ENCODE peak calls at places on chromosomes 12 and 14, in nine cellular contexts. X, A, W, K, Z, J, C, S and P are unnamed samples.

GRCh38 chr14:51293149-51293925 is 53.3 kb downstream of the TMX1 start:
- DNase-seq in X (no peak), A (no peak), W (peak; percentile 28), K (no peak), Z (no peak), J (peak; percentile 50), C (no peak), S (no peak), P (no peak)

GRCh38 chr12:46459881-46460545 is 87.4 kb upstream of the SLC38A2 start:
- DNase-seq in X (no peak), A (no peak), W (no peak), K (no peak), Z (no peak), J (no peak), C (no peak), S (no peak), P (no peak)

GRCh38 chr12:3036901-3037600 is 40.1 kb upstream of the TSPAN9 start:
- DNase-seq in X (no peak), A (no peak), W (no peak), K (no peak), Z (no peak), J (no peak), C (no peak), S (no peak), P (no peak)

GRCh38 chr12:110836291-110836690 is 10.5 kb upstream of the CCDC63 start:
- DNase-seq in X (no peak), A (no peak), W (no peak), K (no peak), Z (no peak), J (no peak), C (no peak), S (no peak), P (no peak)

GRCh38 chr14:95281560-95282176 is 38.0 kb downstream of the CLMN start:
- DNase-seq in X (no peak), A (no peak), W (no peak), K (no peak), Z (no peak), J (no peak), C (no peak), S (no peak), P (no peak)

GRCh38 chr12:109758406-109759075 is 44.9 kb downstream of the FAM222A start:
- DNase-seq in X (no peak), A (no peak), W (no peak), K (no peak), Z (no peak), J (no peak), C (no peak), S (no peak), P (no peak)

GRCh38 chr14:66011855-66012254 is 474.3 kb upstream of the CCDC196 start:
- DNase-seq in X (no peak), A (no peak), W (no peak), K (no peak), Z (no peak), J (no peak), C (no peak), S (no peak), P (no peak)

GRCh38 chr14:99231850-99232401 is 40.1 kb downstream of the BCL11B start:
- DNase-seq in X (no peak), A (no peak), W (no peak), K (peak; percentile 70), Z (peak; percentile 61), J (no peak), C (no peak), S (no peak), P (no peak)

GRCh38 chr12:22653790-22654189 is 28.8 kb downstream of the ETNK1 start:
- DNase-seq in X (no peak), A (no peak), W (no peak), K (no peak), Z (no peak), J (no peak), C (no peak), S (no peak), P (peak; percentile 48)